ENCODE peak calls at places on chromosomes 13 and 19, in six cellular contexts. S is foreskin fibroblast, B is tibial nerve, D is mucosa of descending colon, P is neural crest cell, X is left ventricle myocardium inferior. C is an unnamed sample.

GRCh38 chr13:61989984-61990383 is 574.3 kb upstream of the PCDH20 start:
- DNase-seq in P (no peak), B (no peak), X (no peak), S (no peak), D (no peak), C (no peak)

GRCh38 chr13:71602327-71602726 is 264.7 kb downstream of the DACH1 start:
- DNase-seq in B (no peak), X (no peak), P (no peak), S (no peak), D (no peak), C (no peak)

GRCh38 chr19:3636962-3637361 is 10.4 kb upstream of the CACTIN start:
- DNase-seq in D (no peak), X (no peak), B (no peak), P (no peak), S (no peak), C (no peak)

GRCh38 chr13:66809496-66809895 is 420.6 kb downstream of the PCDH9 start:
- DNase-seq in P (no peak), S (peak), D (no peak), B (no peak), X (no peak), C (no peak)

GRCh38 chr13:31982540-31982939 is 49.0 kb upstream of the FRY start:
- DNase-seq in X (peak), S (peak), D (peak), P (no peak), B (peak), C (peak)

GRCh38 chr19:4732680-4733114 is 9.1 kb upstream of the DPP9 start:
- DNase-seq in D (peak), X (peak), S (peak), B (no peak), P (peak), C (peak)

GRCh38 chr19:31330761-31331160 is 18.5 kb downstream of the TSHZ3 start:
- DNase-seq in S (no peak), P (no peak), D (no peak), X (no peak), B (no peak), C (no peak)

GRCh38 chr13:65926750-65927171 is 1303.4 kb downstream of the PCDH9 start:
- DNase-seq in D (peak), P (no peak), X (peak), B (no peak), S (peak), C (no peak)

GRCh38 chr19:9528757-9529336 is 9.6 kb downstream of the ZNF426 start:
- DNase-seq in B (no peak), X (no peak), D (no peak), S (no peak), P (no peak), C (no peak)

GRCh38 chr19:51338563-51339312 is 3.2 kb downstream of the VSIG10L start:
- DNase-seq in D (peak), B (peak), S (peak), P (peak), X (peak), C (peak)

GRCh38 chr13:19862511-19863313 is 737 bp downstream of the ZMYM5 start:
- DNase-seq in B (no peak), P (peak), D (peak), S (peak), X (peak), C (peak)

GRCh38 chr13:48028066-48028465 is 9.5 kb upstream of the NUDT15 start:
- DNase-seq in P (no peak), S (no peak), B (no peak), D (no peak), X (no peak), C (no peak)

GRCh38 chr13:40434516-40435397 is 231.7 kb downstream of the FOXO1 start:
- DNase-seq in S (no peak), X (no peak), B (no peak), P (no peak), D (no peak), C (no peak)

GRCh38 chr13:27406178-27406939 is 18.1 kb upstream of the GTF3A start:
- DNase-seq in B (no peak), X (no peak), D (peak), S (peak), P (no peak), C (no peak)

GRCh38 chr13:97505022-97505421 is 71.1 kb downstream of the RAP2A start:
- DNase-seq in D (no peak), S (no peak), B (no peak), X (no peak), P (no peak), C (no peak)

GRCh38 chr19:1084024-1084868 is 10.9 kb downstream of the POLR2E start:
- DNase-seq in X (no peak), D (no peak), B (no peak), S (no peak), P (no peak), C (no peak)

GRCh38 chr19:54439174-54439851 is 9.7 kb upstream of the LENG8 start:
- DNase-seq in B (no peak), X (no peak), D (peak), S (peak), P (peak), C (peak)

GRCh38 chr13:71758823-71759222 is 108.2 kb downstream of the DACH1 start:
- DNase-seq in D (no peak), P (no peak), S (no peak), B (no peak), X (no peak), C (no peak)

GRCh38 chr13:48532146-48532472 is 771 bp downstream of the RCBTB2 start:
- DNase-seq in X (no peak), S (peak), D (no peak), B (no peak), P (no peak), C (no peak)

GRCh38 chr19:46670874-46671273 is 9.9 kb upstream of the DACT3 start:
- DNase-seq in P (no peak), S (peak), X (no peak), D (no peak), B (no peak), C (no peak)

GRCh38 chr19:2180881-2181617 is 17.3 kb downstream of the DOT1L start:
- DNase-seq in D (no peak), P (no peak), X (no peak), S (no peak), B (no peak), C (no peak)

GRCh38 chr19:41876847-41877489 is at the start of gene CD79A:
- DNase-seq in S (no peak), P (no peak), X (no peak), D (no peak), B (no peak), C (no peak)

GRCh38 chr19:19142347-19142746 is 4.1 kb upstream of the TMEM161A start:
- DNase-seq in X (no peak), B (no peak), P (no peak), S (no peak), D (no peak), C (no peak)

GRCh38 chr13:95588721-95589120 is 36.2 kb downstream of the CLDN10 start:
- DNase-seq in D (no peak), P (no peak), B (no peak), S (peak), X (no peak), C (no peak)

GRCh38 chr19:1608414-1609391 is 3.4 kb upstream of the UQCR11 start:
- DNase-seq in B (no peak), P (no peak), D (peak), S (peak), X (no peak), C (no peak)

GRCh38 chr19:1401138-1401888 is at the start of gene GAMT:
- DNase-seq in D (no peak), S (peak), P (peak), B (no peak), X (peak), C (no peak)

GRCh38 chr13:93862259-93862658 is 617.2 kb downstream of the DCT start:
- DNase-seq in P (no peak), B (no peak), S (peak), X (no peak), D (no peak), C (no peak)

GRCh38 chr13:24083722-24084421 is 76.6 kb upstream of the SPATA13 start:
- DNase-seq in X (no peak), D (no peak), P (peak), S (peak), B (no peak), C (no peak)

GRCh38 chr13:49184621-49185020 is 35.5 kb upstream of the MLNR start:
- DNase-seq in B (no peak), P (no peak), D (no peak), X (no peak), S (no peak), C (no peak)

GRCh38 chr19:53537523-53538377 is at the start of gene ZNF331:
- DNase-seq in B (peak), P (peak), X (peak), S (peak), D (peak), C (no peak)

GRCh38 chr13:28440774-28441532 is 54.0 kb downstream of the FLT1 start:
- DNase-seq in D (no peak), P (no peak), B (no peak), X (no peak), S (no peak), C (no peak)

GRCh38 chr13:26255717-26256277 is 1.9 kb downstream of the CDK8 start:
- DNase-seq in D (no peak), S (peak), X (no peak), P (no peak), B (no peak), C (no peak)
- TF ChIP-seq CTCF in D (no peak), S (peak), X (peak), P (peak), B (peak), C (no peak)

GRCh38 chr19:17483605-17484002 is 13.3 kb downstream of the SLC27A1 start:
- DNase-seq in B (no peak), X (no peak), S (no peak), D (no peak), P (no peak), C (no peak)
- TF ChIP-seq CTCF in B (no peak), X (no peak), S (no peak), D (no peak), P (no peak), C (no peak)

GRCh38 chr13:105207586-105208293 is 1327.7 kb downstream of the EFNB2 start:
- DNase-seq in P (no peak), S (peak), D (no peak), X (no peak), B (no peak), C (no peak)
- TF ChIP-seq CTCF in P (peak), S (no peak), D (no peak), X (no peak), B (no peak), C (no peak)

GRCh38 chr13:91817250-91817649 is 418.8 kb downstream of the GPC5 start:
- DNase-seq in X (no peak), B (no peak), P (no peak), D (no peak), S (peak), C (no peak)
- TF ChIP-seq CTCF in X (peak), B (peak), P (peak), D (no peak), S (no peak), C (no peak)

DNA sequence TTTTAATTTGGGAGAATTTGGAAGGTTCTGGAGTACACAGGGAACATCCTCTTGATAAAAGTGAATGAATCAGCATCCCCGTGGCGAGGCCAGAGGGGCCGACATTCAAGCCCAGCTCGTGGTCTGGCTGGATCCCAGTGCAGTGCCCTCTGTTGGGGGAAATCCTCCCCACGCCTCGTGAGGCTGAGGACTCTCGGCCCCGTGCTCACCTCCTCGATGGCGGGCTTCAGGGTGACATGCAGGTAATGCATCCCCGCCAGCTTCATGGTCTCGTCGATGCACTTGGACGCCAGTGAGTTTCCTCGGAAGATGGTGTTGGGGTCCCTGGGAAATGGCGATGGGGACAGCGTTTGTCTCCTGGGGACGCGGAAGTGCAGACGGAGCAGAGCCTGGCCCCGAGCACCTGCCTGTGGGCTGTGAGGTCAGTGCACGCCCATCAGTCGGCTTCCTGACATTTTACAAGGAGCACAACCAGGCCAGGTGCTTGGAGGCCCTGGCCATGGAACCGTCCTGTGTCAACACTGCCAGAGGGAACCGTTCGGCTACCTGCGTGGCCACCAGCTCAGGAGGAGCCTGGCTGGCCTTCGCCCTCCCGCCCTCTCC is 43.3 kb upstream of the C13orf46 start:
- DNase-seq in D (no peak), B (no peak), S (peak), X (no peak), P (no peak), C (no peak)
- TF ChIP-seq CTCF in D (no peak), B (no peak), S (peak), X (no peak), P (peak), C (no peak)

GRCh38 chr13:84648069-84648640 is 765.9 kb upstream of the SLITRK1 start:
- DNase-seq in D (no peak), P (no peak), S (no peak), X (no peak), B (no peak), C (no peak)
- TF ChIP-seq CTCF in D (no peak), P (peak), S (no peak), X (peak), B (no peak), C (no peak)

DNA sequence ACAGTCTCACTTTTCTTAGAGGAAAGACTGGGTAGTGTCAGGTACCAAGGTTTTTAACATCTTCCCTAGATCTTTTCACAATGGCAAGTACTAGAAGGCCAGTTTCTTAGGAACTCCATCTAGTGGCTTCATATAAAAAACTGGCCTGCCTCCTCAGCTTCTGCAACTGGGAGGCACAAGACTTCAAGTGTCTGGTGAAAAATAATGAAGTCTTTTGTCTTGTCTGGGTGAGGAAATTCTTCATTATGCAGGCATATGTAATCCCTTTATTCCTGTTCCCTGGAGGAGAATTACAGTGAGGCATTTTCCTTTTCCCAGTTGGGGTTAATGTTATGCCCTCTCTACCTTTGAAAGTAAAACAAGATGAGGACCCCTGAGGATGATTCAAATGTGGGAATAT is 300.5 kb downstream of the NALCN start:
- DNase-seq in P (no peak), S (peak), B (no peak), X (no peak), D (no peak), C (no peak)
- TF ChIP-seq CTCF in P (peak), S (peak), B (peak), X (no peak), D (no peak), C (no peak)

GRCh38 chr19:30128211-30128610 is 186.2 kb downstream of the URI1 start:
- DNase-seq in D (no peak), S (no peak), X (no peak), P (no peak), B (no peak), C (no peak)
- TF ChIP-seq CTCF in D (no peak), S (no peak), X (no peak), P (no peak), B (no peak), C (no peak)

GRCh38 chr19:58573658-58574164 is 576 bp upstream of the MZF1 start:
- DNase-seq in D (no peak), B (no peak), S (no peak), X (no peak), P (no peak), C (no peak)

GRCh38 chr19:58572026-58572817 is 913 bp downstream of the MZF1 start:
- DNase-seq in D (no peak), S (no peak), X (peak), P (no peak), B (peak), C (no peak)

GRCh38 chr19:58570770-58571574 is 2.2 kb downstream of the MZF1 start:
- DNase-seq in B (peak), S (no peak), P (no peak), D (peak), X (peak), C (no peak)

GRCh38 chr19:58571575-58571947 is 1.6 kb downstream of the MZF1 start:
- DNase-seq in X (no peak), B (peak), D (peak), S (no peak), P (no peak), C (no peak)

DNA sequence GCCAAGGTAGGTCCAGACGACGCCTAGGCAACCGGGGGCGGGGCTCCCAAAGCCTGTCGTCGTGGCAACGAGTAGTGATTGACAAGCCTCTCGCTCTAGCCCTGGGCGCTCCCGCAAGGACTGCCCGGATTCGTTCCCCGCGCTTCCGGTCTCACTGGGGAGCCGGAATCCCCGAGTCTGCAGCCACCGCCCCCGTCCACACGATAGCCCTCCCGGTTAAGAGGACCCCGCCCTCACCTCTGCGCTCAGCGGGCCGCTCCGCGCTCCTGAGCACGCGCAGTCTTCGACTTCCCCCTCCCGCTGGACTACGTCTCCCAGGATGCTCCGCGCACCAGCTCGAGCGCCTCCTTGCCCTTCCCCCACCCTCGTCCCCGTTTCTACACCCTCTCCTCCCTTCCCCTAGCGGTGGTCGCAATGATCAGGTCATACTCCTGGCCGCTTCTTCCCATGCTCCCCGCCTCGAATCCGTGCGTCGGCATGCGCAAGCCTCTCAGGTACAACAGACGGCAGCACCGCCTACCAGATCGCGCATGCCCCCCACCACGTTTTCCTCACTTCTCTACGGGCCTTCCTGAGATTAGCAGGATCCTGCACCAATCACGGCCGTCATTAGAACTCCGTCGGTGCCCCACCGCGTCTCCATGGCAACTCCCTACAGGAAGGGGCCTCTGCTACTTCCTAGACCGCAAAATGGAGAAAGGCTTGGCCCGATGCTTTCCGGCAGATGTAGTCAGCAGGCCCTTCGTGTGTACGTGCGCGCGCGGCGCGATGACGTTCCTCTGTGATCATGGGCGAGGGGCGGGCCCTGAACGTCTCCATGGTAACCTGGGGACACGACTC is at the start of gene MZF1:
- DNase-seq in D (peak), X (peak), B (peak), P (peak), S (peak), C (peak)
- TF ChIP-seq CTCF in D (no peak), X (no peak), B (no peak), P (peak), S (no peak), C (no peak)

GRCh38 chr19:7326105-7326877 is 22.4 kb upstream of the ARHGEF18 start:
- DNase-seq in P (no peak), B (no peak), D (peak), X (no peak), S (peak), C (no peak)
- TF ChIP-seq CTCF in P (peak), B (peak), D (no peak), X (peak), S (peak), C (no peak)

C was measured in Calu3.